ENCODE peak calls at places on chromosomes 2 and 18, in four cellular contexts. W is nucleus accumbens; R is stimulated activated CD4-positive, alpha-beta T cell treated with anti-CD3 and anti-CD28 coated beads, Interleukin-1b, Interleukin-23, amount 100 ng/mL, for 24 hours; Y is LoVo. U is an unnamed sample.

GRCh38 chr18:64017870-64018269 is 48.0 kb downstream of the SERPINB8 start:
- DNase-seq in W (no peak), R (no peak), Y (peak; percentile 24), U (no peak)

GRCh38 chr2:47864566-47864965 is 41.7 kb downstream of the FBXO11 start:
- DNase-seq in W (no peak), R (no peak), Y (no peak), U (no peak)

GRCh38 chr2:45946023-45946422 is 294.5 kb downstream of the PRKCE start:
- DNase-seq in W (no peak), R (no peak), Y (peak; percentile 76), U (no peak)

GRCh38 chr2:146677280-146677679 is 1167.5 kb upstream of the ACVR2A start:
- DNase-seq in W (no peak), R (no peak), Y (no peak), U (no peak)

GRCh38 chr2:200735061-200735460 is 76.6 kb upstream of the BZW1 start:
- DNase-seq in W (peak; percentile 26), R (no peak), Y (no peak), U (no peak)

GRCh38 chr18:11500153-11501122 is 109.0 kb upstream of the SLC35G4 start:
- DNase-seq in W (no peak), R (no peak), Y (peak; percentile 88), U (peak; percentile 22)

GRCh38 chr2:148161909-148162308 is 141.0 kb downstream of the MBD5 start:
- DNase-seq in W (no peak), R (no peak), Y (no peak), U (no peak)

GRCh38 chr2:150357770-150358467 is 129.5 kb downstream of the RND3 start:
- DNase-seq in W (no peak), R (no peak), Y (no peak), U (peak; percentile 42)

GRCh38 chr2:112944971-112945370 is 32.8 kb upstream of the IL36G start:
- DNase-seq in W (no peak), R (no peak), Y (no peak), U (no peak)

GRCh38 chr2:145919507-145919906 is 1399.6 kb upstream of the ZEB2 start:
- DNase-seq in W (no peak), R (no peak), Y (no peak), U (no peak)

GRCh38 chr2:62826141-62826540 is 120.6 kb downstream of the EHBP1 start:
- DNase-seq in W (no peak), R (no peak), Y (no peak), U (no peak)

GRCh38 chr18:50096766-50097435 is 98.0 kb downstream of the MYO5B start:
- DNase-seq in W (no peak), R (no peak), Y (no peak), U (no peak)

GRCh38 chr18:75216926-75217303 is 6.3 kb downstream of the TSHZ1 start:
- DNase-seq in W (no peak), R (no peak), Y (no peak), U (no peak)

GRCh38 chr2:55519908-55520885 is 679 bp downstream of the CFAP36 start:
- DNase-seq in W (peak; percentile 31), R (peak; percentile 8), Y (peak; percentile 7), U (no peak)

GRCh38 chr2:45982096-45982495 is 315.1 kb upstream of the EPAS1 start:
- DNase-seq in W (no peak), R (no peak), Y (no peak), U (no peak)

GRCh38 chr2:190802133-190802532 is 78.5 kb upstream of the GLS start:
- DNase-seq in W (no peak), R (no peak), Y (no peak), U (no peak)

GRCh38 chr2:109229094-109229675 is 100.2 kb downstream of the SH3RF3 start:
- DNase-seq in W (no peak), R (no peak), Y (no peak), U (no peak)

GRCh38 chr18:47683774-47684173 is 246.7 kb downstream of the SMAD2 start:
- DNase-seq in W (no peak), R (no peak), Y (no peak), U (no peak)

GRCh38 chr18:37403100-37403781 is 162.4 kb downstream of the CELF4 start:
- DNase-seq in W (no peak), R (no peak), Y (no peak), U (no peak)